ENCODE peak calls at places on chromosomes 11 and 22, in eight cellular contexts. One of them, this sample, is unnamed.

GRCh38 chr11:1162498-1163311 is 5.0 kb downstream of the MUC5AC start:
- DNase-seq in fibroblast of the aortic adventitia: no peak
- DNase-seq in foreskin fibroblast: no peak
- DNase-seq in AG09319: no peak
- DNase-seq in MCF 10A: no peak
- DNase-seq in HCEC 1CT: no peak
- DNase-seq in left colon: peak; percentile 16
- DNase-seq in choroid plexus epithelial cell: no peak
- DNase-seq in this sample: no peak

GRCh38 chr11:22474621-22475020 is 136.4 kb downstream of the SLC17A6 start:
- DNase-seq in left colon: no peak
- DNase-seq in foreskin fibroblast: no peak
- DNase-seq in AG09319: no peak
- DNase-seq in choroid plexus epithelial cell: no peak
- DNase-seq in fibroblast of the aortic adventitia: no peak
- DNase-seq in HCEC 1CT: no peak
- DNase-seq in MCF 10A: no peak
- DNase-seq in this sample: no peak

GRCh38 chr22:36928826-36929535 is 15.6 kb downstream of the CSF2RB start:
- DNase-seq in choroid plexus epithelial cell: no peak
- DNase-seq in MCF 10A: no peak
- DNase-seq in HCEC 1CT: no peak
- DNase-seq in foreskin fibroblast: no peak
- DNase-seq in fibroblast of the aortic adventitia: no peak
- DNase-seq in left colon: no peak
- DNase-seq in AG09319: no peak
- DNase-seq in this sample: no peak

GRCh38 chr11:34044664-34045485 is 6.7 kb upstream of the CAPRIN1 start:
- DNase-seq in choroid plexus epithelial cell: peak; percentile 85
- DNase-seq in left colon: no peak
- DNase-seq in foreskin fibroblast: peak; percentile 84
- DNase-seq in MCF 10A: peak; percentile 87
- DNase-seq in fibroblast of the aortic adventitia: peak; percentile 89
- DNase-seq in HCEC 1CT: peak; percentile 79
- DNase-seq in AG09319: peak; percentile 51
- DNase-seq in this sample: peak; percentile 88

GRCh38 chr22:41524809-41525449 is 19.3 kb downstream of the POLR3H start:
- DNase-seq in left colon: no peak
- DNase-seq in fibroblast of the aortic adventitia: no peak
- DNase-seq in HCEC 1CT: peak; percentile 60
- DNase-seq in choroid plexus epithelial cell: peak; percentile 57
- DNase-seq in AG09319: no peak
- DNase-seq in foreskin fibroblast: no peak
- DNase-seq in MCF 10A: no peak
- DNase-seq in this sample: no peak

GRCh38 chr11:78080084-78080817 is 589 bp upstream of the NDUFC2 start:
- DNase-seq in left colon: no peak
- DNase-seq in fibroblast of the aortic adventitia: no peak
- DNase-seq in choroid plexus epithelial cell: no peak
- DNase-seq in AG09319: no peak
- DNase-seq in HCEC 1CT: no peak
- DNase-seq in foreskin fibroblast: no peak
- DNase-seq in MCF 10A: no peak
- DNase-seq in this sample: no peak

GRCh38 chr11:29352273-29352672 is 664.6 kb downstream of the KCNA4 start:
- DNase-seq in left colon: no peak
- DNase-seq in choroid plexus epithelial cell: no peak
- DNase-seq in HCEC 1CT: no peak
- DNase-seq in fibroblast of the aortic adventitia: no peak
- DNase-seq in MCF 10A: no peak
- DNase-seq in foreskin fibroblast: no peak
- DNase-seq in AG09319: no peak
- DNase-seq in this sample: no peak

GRCh38 chr11:126334665-126335462 is 20.6 kb upstream of the ST3GAL4 start:
- DNase-seq in choroid plexus epithelial cell: peak; percentile 41
- DNase-seq in AG09319: no peak
- DNase-seq in fibroblast of the aortic adventitia: no peak
- DNase-seq in MCF 10A: no peak
- DNase-seq in left colon: no peak
- DNase-seq in HCEC 1CT: no peak
- DNase-seq in foreskin fibroblast: peak; percentile 38
- DNase-seq in this sample: peak; percentile 51

GRCh38 chr11:107858217-107859070 is at the start of gene SLC35F2:
- DNase-seq in MCF 10A: peak; percentile 88
- DNase-seq in fibroblast of the aortic adventitia: peak; percentile 31
- DNase-seq in HCEC 1CT: peak; percentile 67
- DNase-seq in choroid plexus epithelial cell: peak; percentile 55
- DNase-seq in AG09319: no peak
- DNase-seq in left colon: peak; percentile 76
- DNase-seq in foreskin fibroblast: peak; percentile 52
- DNase-seq in this sample: peak; percentile 61

GRCh38 chr11:30919389-30920172 is 333.4 kb upstream of the MPPED2 start:
- DNase-seq in left colon: no peak
- DNase-seq in MCF 10A: no peak
- DNase-seq in fibroblast of the aortic adventitia: peak; percentile 13
- DNase-seq in foreskin fibroblast: no peak
- DNase-seq in AG09319: no peak
- DNase-seq in HCEC 1CT: no peak
- DNase-seq in choroid plexus epithelial cell: peak; percentile 2
- DNase-seq in this sample: no peak

GRCh38 chr11:121844016-121844415 is 272.0 kb downstream of the BLID start:
- DNase-seq in choroid plexus epithelial cell: no peak
- DNase-seq in fibroblast of the aortic adventitia: no peak
- DNase-seq in HCEC 1CT: no peak
- DNase-seq in MCF 10A: no peak
- DNase-seq in AG09319: no peak
- DNase-seq in foreskin fibroblast: no peak
- DNase-seq in left colon: no peak
- DNase-seq in this sample: no peak

GRCh38 chr22:26122920-26123468 is 46.3 kb upstream of the SEZ6L start:
- DNase-seq in foreskin fibroblast: no peak
- DNase-seq in left colon: no peak
- DNase-seq in MCF 10A: no peak
- DNase-seq in HCEC 1CT: no peak
- DNase-seq in AG09319: no peak
- DNase-seq in choroid plexus epithelial cell: no peak
- DNase-seq in fibroblast of the aortic adventitia: no peak
- DNase-seq in this sample: no peak

GRCh38 chr11:8779107-8779506 is 96.5 kb downstream of the RPL27A start:
- DNase-seq in left colon: no peak
- DNase-seq in fibroblast of the aortic adventitia: no peak
- DNase-seq in foreskin fibroblast: no peak
- DNase-seq in AG09319: no peak
- DNase-seq in MCF 10A: no peak
- DNase-seq in choroid plexus epithelial cell: no peak
- DNase-seq in HCEC 1CT: no peak
- DNase-seq in this sample: no peak

GRCh38 chr11:30914143-30914762 is 328.1 kb upstream of the MPPED2 start:
- DNase-seq in AG09319: no peak
- DNase-seq in choroid plexus epithelial cell: peak; percentile 79
- DNase-seq in HCEC 1CT: no peak
- DNase-seq in MCF 10A: peak; percentile 43
- DNase-seq in left colon: peak; percentile 26
- DNase-seq in foreskin fibroblast: no peak
- DNase-seq in fibroblast of the aortic adventitia: peak; percentile 53
- DNase-seq in this sample: peak; percentile 50

GRCh38 chr22:49934144-49934890 is 15.9 kb downstream of the CRELD2 start:
- DNase-seq in HCEC 1CT: no peak
- DNase-seq in left colon: peak; percentile 75
- DNase-seq in MCF 10A: peak; percentile 66
- DNase-seq in fibroblast of the aortic adventitia: peak; percentile 32
- DNase-seq in AG09319: no peak
- DNase-seq in choroid plexus epithelial cell: peak; percentile 9
- DNase-seq in foreskin fibroblast: peak; percentile 20
- DNase-seq in this sample: peak; percentile 29

GRCh38 chr11:35470616-35471015 is 51.3 kb upstream of the SLC1A2 start:
- DNase-seq in fibroblast of the aortic adventitia: no peak
- DNase-seq in MCF 10A: no peak
- DNase-seq in choroid plexus epithelial cell: no peak
- DNase-seq in AG09319: no peak
- DNase-seq in foreskin fibroblast: no peak
- DNase-seq in HCEC 1CT: no peak
- DNase-seq in left colon: no peak
- DNase-seq in this sample: no peak

GRCh38 chr11:118910309-118911112 is 15.2 kb downstream of the BCL9L start:
- DNase-seq in fibroblast of the aortic adventitia: peak; percentile 95
- DNase-seq in HCEC 1CT: peak; percentile 92
- DNase-seq in choroid plexus epithelial cell: peak; percentile 94
- DNase-seq in MCF 10A: peak; percentile 85
- DNase-seq in AG09319: peak; percentile 83
- DNase-seq in foreskin fibroblast: peak; percentile 92
- DNase-seq in left colon: peak; percentile 75
- DNase-seq in this sample: peak; percentile 86

GRCh38 chr11:96113100-96113710 is 189.3 kb upstream of the MTMR2 start:
- DNase-seq in AG09319: no peak
- DNase-seq in MCF 10A: no peak
- DNase-seq in fibroblast of the aortic adventitia: peak; percentile 86
- DNase-seq in choroid plexus epithelial cell: peak; percentile 73
- DNase-seq in HCEC 1CT: peak; percentile 54
- DNase-seq in left colon: no peak
- DNase-seq in foreskin fibroblast: peak; percentile 30
- DNase-seq in this sample: peak; percentile 84

GRCh38 chr22:37753746-37754145 is 54.0 kb upstream of the GCAT start:
- DNase-seq in foreskin fibroblast: no peak
- DNase-seq in choroid plexus epithelial cell: no peak
- DNase-seq in AG09319: no peak
- DNase-seq in fibroblast of the aortic adventitia: peak; percentile 55
- DNase-seq in MCF 10A: peak; percentile 32
- DNase-seq in left colon: no peak
- DNase-seq in HCEC 1CT: no peak
- DNase-seq in this sample: no peak

GRCh38 chr11:105553015-105553414 is 56.9 kb upstream of the GRIA4 start:
- DNase-seq in foreskin fibroblast: no peak
- DNase-seq in fibroblast of the aortic adventitia: peak; percentile 2
- DNase-seq in left colon: no peak
- DNase-seq in choroid plexus epithelial cell: peak; percentile 62
- DNase-seq in HCEC 1CT: peak; percentile 35
- DNase-seq in MCF 10A: peak; percentile 13
- DNase-seq in AG09319: no peak
- DNase-seq in this sample: no peak

GRCh38 chr11:115724709-115725108 is 220.5 kb upstream of the CADM1 start:
- DNase-seq in fibroblast of the aortic adventitia: no peak
- DNase-seq in choroid plexus epithelial cell: no peak
- DNase-seq in left colon: no peak
- DNase-seq in foreskin fibroblast: no peak
- DNase-seq in HCEC 1CT: no peak
- DNase-seq in MCF 10A: no peak
- DNase-seq in AG09319: no peak
- DNase-seq in this sample: peak; percentile 23

GRCh38 chr11:108865411-108865810 is 200.5 kb downstream of the DDX10 start:
- DNase-seq in choroid plexus epithelial cell: no peak
- DNase-seq in MCF 10A: no peak
- DNase-seq in foreskin fibroblast: no peak
- DNase-seq in AG09319: no peak
- DNase-seq in left colon: no peak
- DNase-seq in fibroblast of the aortic adventitia: no peak
- DNase-seq in HCEC 1CT: peak; percentile 45
- DNase-seq in this sample: peak; percentile 9

GRCh38 chr11:79241205-79241604 is 199.6 kb downstream of the TENM4 start:
- DNase-seq in AG09319: no peak
- DNase-seq in foreskin fibroblast: no peak
- DNase-seq in fibroblast of the aortic adventitia: no peak
- DNase-seq in choroid plexus epithelial cell: no peak
- DNase-seq in left colon: no peak
- DNase-seq in HCEC 1CT: no peak
- DNase-seq in MCF 10A: no peak
- DNase-seq in this sample: no peak

GRCh38 chr11:11786771-11787170 is 55.0 kb upstream of the USP47 start:
- DNase-seq in HCEC 1CT: peak; percentile 38
- DNase-seq in left colon: no peak
- DNase-seq in foreskin fibroblast: no peak
- DNase-seq in MCF 10A: peak; percentile 26
- DNase-seq in AG09319: peak; percentile 3
- DNase-seq in choroid plexus epithelial cell: peak; percentile 61
- DNase-seq in fibroblast of the aortic adventitia: peak; percentile 43
- DNase-seq in this sample: peak; percentile 28

GRCh38 chr11:124415356-124415923 is 9.2 kb downstream of the OR8B4 start:
- DNase-seq in HCEC 1CT: peak; percentile 38
- DNase-seq in foreskin fibroblast: peak; percentile 1
- DNase-seq in choroid plexus epithelial cell: peak; percentile 84
- DNase-seq in left colon: no peak
- DNase-seq in fibroblast of the aortic adventitia: peak; percentile 80
- DNase-seq in MCF 10A: peak; percentile 39
- DNase-seq in AG09319: peak; percentile 10
- DNase-seq in this sample: peak; percentile 64

GRCh38 chr22:47434336-47435203 is 672.1 kb downstream of the TBC1D22A start:
- DNase-seq in choroid plexus epithelial cell: no peak
- DNase-seq in foreskin fibroblast: no peak
- DNase-seq in left colon: no peak
- DNase-seq in fibroblast of the aortic adventitia: no peak
- DNase-seq in MCF 10A: no peak
- DNase-seq in HCEC 1CT: no peak
- DNase-seq in AG09319: no peak
- DNase-seq in this sample: no peak

GRCh38 chr11:31968774-31969433 is 122.0 kb upstream of the RCN1 start:
- DNase-seq in fibroblast of the aortic adventitia: peak; percentile 83
- DNase-seq in HCEC 1CT: peak; percentile 83
- DNase-seq in choroid plexus epithelial cell: peak; percentile 51
- DNase-seq in left colon: no peak
- DNase-seq in MCF 10A: peak; percentile 59
- DNase-seq in foreskin fibroblast: peak; percentile 29
- DNase-seq in AG09319: no peak
- DNase-seq in this sample: peak; percentile 72

GRCh38 chr11:68385128-68385527 is 72.7 kb downstream of the LRP5 start:
- DNase-seq in foreskin fibroblast: no peak
- DNase-seq in left colon: no peak
- DNase-seq in choroid plexus epithelial cell: no peak
- DNase-seq in AG09319: no peak
- DNase-seq in fibroblast of the aortic adventitia: no peak
- DNase-seq in MCF 10A: no peak
- DNase-seq in HCEC 1CT: no peak
- DNase-seq in this sample: no peak

GRCh38 chr11:24617856-24618255 is 121.0 kb downstream of the LUZP2 start:
- DNase-seq in AG09319: no peak
- DNase-seq in foreskin fibroblast: no peak
- DNase-seq in fibroblast of the aortic adventitia: peak; percentile 35
- DNase-seq in choroid plexus epithelial cell: peak; percentile 24
- DNase-seq in MCF 10A: no peak
- DNase-seq in left colon: no peak
- DNase-seq in HCEC 1CT: no peak
- DNase-seq in this sample: no peak

GRCh38 chr22:24059121-24059520 is 48.0 kb downstream of the CABIN1 start:
- DNase-seq in AG09319: peak; percentile 92
- DNase-seq in left colon: no peak
- DNase-seq in choroid plexus epithelial cell: peak; percentile 77
- DNase-seq in foreskin fibroblast: peak; percentile 96
- DNase-seq in MCF 10A: peak; percentile 33
- DNase-seq in HCEC 1CT: peak; percentile 95
- DNase-seq in fibroblast of the aortic adventitia: peak; percentile 98
- DNase-seq in this sample: peak; percentile 91

This sample was measured in astrocyte of the spinal cord.